ENCODE peak calls at places on chromosomes 5 and 9, in four cellular contexts. W is stimulated activated CD4-positive, alpha-beta T cell treated with anti-CD3 and anti-CD28 coated beads, TNF-alpha, amount 100 ng/mL, for 4 hours; C is HuH-7; U is nephron progenitor cell. B is an unnamed sample.

GRCh38 chr5:14168139-14168792 is 25.1 kb downstream of the TRIO start:
- DNase-seq in W (no peak), U (no peak), C (no peak), B (no peak)

GRCh38 chr9:116937361-116937760 is 250.3 kb downstream of the TRIM32 start:
- DNase-seq in C (no peak), U (no peak), W (no peak), B (no peak)

GRCh38 chr9:129414377-129415021 is 206.4 kb downstream of the C9orf50 start:
- DNase-seq in C (peak; percentile 83), U (peak; percentile 82), W (peak; percentile 38), B (no peak)

GRCh38 chr5:68216737-68217231 is 1.2 kb downstream of the PIK3R1 start:
- DNase-seq in W (no peak), C (no peak), U (no peak), B (peak; percentile 60)

GRCh38 chr5:16489322-16489791 is 23.8 kb upstream of the ZNF622 start:
- DNase-seq in C (no peak), W (no peak), U (no peak), B (peak; percentile 26)

GRCh38 chr5:73115399-73116051 is 4.8 kb upstream of the TMEM171 start:
- DNase-seq in W (no peak), U (no peak), C (no peak), B (no peak)

GRCh38 chr5:172433513-172433912 is 20.8 kb downstream of the SH3PXD2B start:
- DNase-seq in U (no peak), W (no peak), C (no peak), B (no peak)

GRCh38 chr9:5140151-5140550 is 45.3 kb downstream of the INSL6 start:
- DNase-seq in W (no peak), U (no peak), C (no peak), B (no peak)

GRCh38 chr9:38235244-38235643 is 157.3 kb upstream of the ALDH1B1 start:
- DNase-seq in U (no peak), W (no peak), C (no peak), B (no peak)

GRCh38 chr5:171606414-171607024 is 179.1 kb upstream of the SMIM23 start:
- DNase-seq in W (no peak), C (no peak), U (no peak), B (no peak)

GRCh38 chr5:167642779-167643517 is 648.5 kb upstream of the WWC1 start:
- DNase-seq in W (no peak), C (no peak), U (no peak), B (no peak)

GRCh38 chr5:38765461-38765861 is 80.4 kb upstream of the OSMR start:
- DNase-seq in U (no peak), C (no peak), W (no peak), B (no peak)

GRCh38 chr5:170348069-170348702 is 41.0 kb downstream of the KCNMB1 start:
- DNase-seq in W (no peak), U (no peak), C (no peak), B (no peak)

GRCh38 chr9:111896942-111897830 is 572 bp downstream of the UGCG start:
- DNase-seq in C (peak; percentile 59), W (no peak), U (peak; percentile 63), B (peak; percentile 77)

GRCh38 chr5:60092671-60093422 is 199.3 kb upstream of the PDE4D start:
- DNase-seq in U (no peak), W (no peak), C (no peak), B (no peak)

GRCh38 chr5:81853005-81853357 is 102.1 kb upstream of the SSBP2 start:
- DNase-seq in U (no peak), W (no peak), C (no peak), B (peak; percentile 27)

GRCh38 chr5:119527346-119527745 is 75.0 kb downstream of the HSD17B4 start:
- DNase-seq in W (no peak), U (no peak), C (no peak), B (no peak)

GRCh38 chr9:126415741-126416370 is 89.2 kb downstream of the MVB12B start:
- DNase-seq in W (no peak), C (no peak), U (no peak), B (no peak)

GRCh38 chr5:41427505-41427904 is 82.9 kb downstream of the PLCXD3 start:
- DNase-seq in U (no peak), C (no peak), W (no peak), B (no peak)

GRCh38 chr9:16710888-16711287 is 159.6 kb downstream of the BNC2 start:
- DNase-seq in W (no peak), C (no peak), U (peak; percentile 21), B (no peak)

GRCh38 chr5:7916171-7916804 is 47.3 kb downstream of the MTRR start:
- DNase-seq in C (no peak), U (no peak), W (no peak), B (no peak)

GRCh38 chr5:16754621-16755020 is 137.8 kb upstream of the RETREG1 start:
- DNase-seq in C (no peak), U (peak; percentile 44), W (no peak), B (no peak)

GRCh38 chr9:92654481-92655301 is 15.2 kb downstream of the IPPK start:
- DNase-seq in C (no peak), U (no peak), W (no peak), B (no peak)

GRCh38 chr9:77892955-77893514 is 138.6 kb downstream of the GNAQ start:
- DNase-seq in C (no peak), W (no peak), U (no peak), B (no peak)

GRCh38 chr5:59756373-59757035 is 137.0 kb downstream of the PDE4D start:
- DNase-seq in W (no peak), U (no peak), C (peak; percentile 12), B (no peak)

GRCh38 chr5:57417981-57418380 is 64.6 kb downstream of the ACTBL2 start:
- DNase-seq in C (no peak), U (no peak), W (no peak), B (no peak)

GRCh38 chr5:146052780-146053179 is 52.6 kb downstream of the PLAC8L1 start:
- DNase-seq in C (peak; percentile 33), U (no peak), W (no peak), B (no peak)

GRCh38 chr5:60960591-60960990 is 15.6 kb downstream of the NDUFAF2 start:
- DNase-seq in C (no peak), W (no peak), U (no peak), B (no peak)

GRCh38 chr9:96217756-96218693 is 84.0 kb downstream of the HSD17B3 start:
- DNase-seq in U (peak; percentile 94), W (peak; percentile 51), C (peak; percentile 90), B (peak; percentile 93)

GRCh38 chr9:85137606-85138150 is 468.1 kb downstream of the NTRK2 start:
- DNase-seq in U (no peak), W (no peak), C (no peak), B (no peak)

B was measured in GM13977.